ENCODE peak calls at places on chromosomes 3 and 15, in seven cellular contexts. C is epithelial cell of esophagus, J is uterus, A is endothelial cell, X is mesothelial cell of epicardium, D is GM06990, E is nephron progenitor cell. G is an unnamed sample.
A peak's percentile ranks its signal among the peaks of the same experiment; 100 is the strongest.

GRCh38 chr3:115418583-115418982 is 204.7 kb upstream of the GAP43 start:
- DNase-seq in C (no peak), J (no peak), A (peak; percentile 5), X (no peak), D (no peak), E (no peak), G (no peak)

GRCh38 chr15:70375006-70375409 is 277.3 kb upstream of the TLE3 start:
- DNase-seq in C (peak; percentile 80), J (peak; percentile 67), A (no peak), X (no peak), D (no peak), E (no peak), G (no peak)

GRCh38 chr15:72979754-72980153 is 72.5 kb upstream of the NEO1 start:
- DNase-seq in C (no peak), J (no peak), A (no peak), X (no peak), D (no peak), E (no peak), G (no peak)

GRCh38 chr3:75341324-75342067 is 322.6 kb upstream of the FRG2C start:
- DNase-seq in C (no peak), J (no peak), A (peak; percentile 23), X (no peak), D (no peak), E (no peak), G (no peak)

GRCh38 chr15:83890584-83890983 is 236.7 kb downstream of the ADAMTSL3 start:
- DNase-seq in C (peak; percentile 52), J (peak; percentile 33), A (no peak), X (no peak), D (no peak), E (no peak), G (no peak)

GRCh38 chr3:194346621-194347020 is 4.5 kb downstream of the CPN2 start:
- DNase-seq in C (no peak), J (no peak), A (no peak), X (no peak), D (no peak), E (no peak), G (no peak)

GRCh38 chr3:62159693-62160092 is 213.7 kb downstream of the FEZF2 start:
- DNase-seq in C (no peak), J (peak; percentile 76), A (no peak), X (no peak), D (no peak), E (no peak), G (no peak)

GRCh38 chr3:194130807-194131589 is 5.0 kb upstream of the HES1 start:
- DNase-seq in C (peak; percentile 56), J (no peak), A (no peak), X (no peak), D (peak; percentile 95), E (peak; percentile 34), G (peak; percentile 65)

GRCh38 chr3:45911496-45912226 is 25.3 kb downstream of the CCR9 start:
- DNase-seq in C (no peak), J (no peak), A (no peak), X (no peak), D (no peak), E (no peak), G (no peak)

GRCh38 chr3:139491027-139491700 is 14.8 kb upstream of the RBP2 start:
- DNase-seq in C (peak; percentile 56), J (no peak), A (no peak), X (no peak), D (no peak), E (no peak), G (no peak)

GRCh38 chr3:148962513-148962912 is 28.8 kb upstream of the GYG1 start:
- DNase-seq in C (peak; percentile 83), J (peak; percentile 57), A (peak; percentile 31), X (no peak), D (no peak), E (no peak), G (no peak)

GRCh38 chr15:66595937-66596545 is 30.2 kb upstream of the LCTL start:
- DNase-seq in C (peak; percentile 28), J (no peak), A (no peak), X (no peak), D (no peak), E (no peak), G (no peak)

GRCh38 chr3:165549665-165550064 is 287.6 kb downstream of the BCHE start:
- DNase-seq in C (no peak), J (no peak), A (no peak), X (no peak), D (no peak), E (no peak), G (no peak)

GRCh38 chr3:190618349-190619030 is 104.6 kb downstream of the IL1RAP start:
- DNase-seq in C (no peak), J (no peak), A (no peak), X (no peak), D (peak; percentile 3), E (no peak), G (peak; percentile 11)

GRCh38 chr3:20043398-20043797 is 3.2 kb downstream of the KAT2B start:
- DNase-seq in C (no peak), J (peak; percentile 85), A (no peak), X (no peak), D (no peak), E (no peak), G (peak; percentile 37)

GRCh38 chr3:15637131-15637951 is 35.8 kb downstream of the BTD start:
- DNase-seq in C (no peak), J (no peak), A (no peak), X (no peak), D (peak; percentile 41), E (no peak), G (no peak)

GRCh38 chr15:71685420-71685993 is 124.8 kb upstream of the NR2E3 start:
- DNase-seq in C (no peak), J (no peak), A (no peak), X (no peak), D (no peak), E (no peak), G (no peak)

GRCh38 chr3:195767792-195768191 is 43.9 kb downstream of the MUC4 start:
- DNase-seq in C (no peak), J (no peak), A (no peak), X (no peak), D (no peak), E (no peak), G (no peak)

GRCh38 chr15:79676621-79677020 is 220.2 kb downstream of the MTHFS start:
- DNase-seq in C (no peak), J (no peak), A (no peak), X (no peak), D (no peak), E (no peak), G (no peak)

GRCh38 chr3:85397434-85397833 is 438.6 kb downstream of the CADM2 start:
- DNase-seq in C (peak; percentile 36), J (no peak), A (no peak), X (no peak), D (no peak), E (no peak), G (no peak)

GRCh38 chr15:60384052-60384451 is 13.7 kb downstream of the ANXA2 start:
- DNase-seq in C (no peak), J (no peak), A (no peak), X (no peak), D (no peak), E (no peak), G (no peak)

GRCh38 chr3:78867409-78868372 is 900.1 kb downstream of the ROBO1 start:
- DNase-seq in C (no peak), J (no peak), A (no peak), X (no peak), D (no peak), E (no peak), G (no peak)

GRCh38 chr15:101100118-101100517 is 151.7 kb downstream of the CHSY1 start:
- DNase-seq in C (no peak), J (no peak), A (no peak), X (no peak), D (no peak), E (no peak), G (no peak)

GRCh38 chr3:194103475-194103874 is 32.5 kb upstream of the HES1 start:
- DNase-seq in C (no peak), J (no peak), A (no peak), X (no peak), D (peak; percentile 35), E (no peak), G (peak; percentile 47)

GRCh38 chr3:23701711-23702110 is 104.0 kb upstream of the UBE2E1 start:
- DNase-seq in C (no peak), J (no peak), A (no peak), X (no peak), D (no peak), E (no peak), G (no peak)

GRCh38 chr3:23696842-23697241 is 108.9 kb upstream of the UBE2E1 start:
- DNase-seq in C (peak; percentile 33), J (no peak), A (no peak), X (no peak), D (no peak), E (no peak), G (no peak)

GRCh38 chr3:23697416-23697815 is 108.3 kb upstream of the UBE2E1 start:
- DNase-seq in C (no peak), J (no peak), A (no peak), X (no peak), D (no peak), E (no peak), G (no peak)

GRCh38 chr3:23702198-23702597 is 103.6 kb upstream of the UBE2E1 start:
- DNase-seq in C (no peak), J (no peak), A (no peak), X (no peak), D (no peak), E (no peak), G (no peak)

GRCh38 chr3:23698652-23699313 is 107.0 kb upstream of the UBE2E1 start:
- DNase-seq in C (peak; percentile 6), J (no peak), A (no peak), X (no peak), D (no peak), E (no peak), G (no peak)
- TF ChIP-seq CTCF in C (peak; percentile 30), J (no peak), A (no peak), X (no peak), D (peak; percentile 19), E (no peak), G (no peak)

GRCh38 chr15:25944386-25944785 is 81.3 kb upstream of the ATP10A start:
- DNase-seq in C (no peak), J (no peak), A (no peak), X (no peak), D (no peak), E (no peak), G (no peak)
- TF ChIP-seq CTCF in C (no peak), J (no peak), A (no peak), X (no peak), D (no peak), E (no peak), G (no peak)

GRCh38 chr3:72368331-72368975 is 479.8 kb downstream of the SHQ1 start:
- DNase-seq in C (peak; percentile 13), J (no peak), A (no peak), X (no peak), D (no peak), E (no peak), G (no peak)
- TF ChIP-seq CTCF in C (no peak), J (no peak), A (no peak), X (no peak), D (no peak), E (no peak), G (no peak)

GRCh38 chr15:63891763-63892123 is 58.0 kb upstream of the HERC1 start:
- DNase-seq in C (no peak), J (no peak), A (no peak), X (no peak), D (no peak), E (peak; percentile 21), G (no peak)
- TF ChIP-seq CTCF in C (no peak), J (no peak), A (no peak), X (no peak), D (no peak), E (no peak), G (peak; percentile 6)

G was measured in GM13976.